ENCODE peak calls at places on chromosomes 3 and 15, in six cellular contexts. U is breast epithelium, W is tibial nerve, S is neuronal stem cell, N is left lung, K is cardiac muscle cell. R is an unnamed sample.

GRCh38 chr15:90571063-90571541 is 41.4 kb downstream of the CRTC3 start:
- DNase-seq in W (peak; percentile 46), N (peak; percentile 64), U (peak; percentile 46), K (no peak), S (no peak), R (no peak)

GRCh38 chr3:12345141-12345561 is 56.3 kb downstream of the PPARG start:
- DNase-seq in W (no peak), S (no peak), U (no peak), K (peak; percentile 85), N (no peak), R (no peak)

GRCh38 chr15:88918738-88919137 is 5.6 kb upstream of the MFGE8 start:
- DNase-seq in S (no peak), K (peak; percentile 98), N (peak; percentile 79), U (peak; percentile 80), W (peak; percentile 71), R (peak; percentile 51)

GRCh38 chr3:46953265-46954010 is 23.1 kb downstream of the CCDC12 start:
- DNase-seq in W (no peak), U (no peak), S (no peak), N (no peak), K (no peak), R (no peak)

GRCh38 chr3:66639794-66640356 is 139.1 kb upstream of the LRIG1 start:
- DNase-seq in U (no peak), W (no peak), N (no peak), K (no peak), S (no peak), R (no peak)

GRCh38 chr15:76335851-76336253 is 721 bp upstream of the ISL2 start:
- DNase-seq in W (no peak), N (no peak), U (no peak), S (no peak), K (no peak), R (no peak)

GRCh38 chr15:90872481-90873184 is 4.2 kb downstream of the FURIN start:
- DNase-seq in U (no peak), S (no peak), N (no peak), K (peak; percentile 69), W (no peak), R (no peak)

GRCh38 chr3:157913751-157914150 is 192.5 kb downstream of the SHOX2 start:
- DNase-seq in N (no peak), K (peak; percentile 24), S (no peak), W (no peak), U (no peak), R (no peak)

GRCh38 chr15:34336947-34337556 is 529 bp downstream of the SLC12A6 start:
- DNase-seq in N (no peak), S (no peak), U (no peak), W (no peak), K (no peak), R (no peak)

GRCh38 chr3:187709155-187709554 is 6.8 kb upstream of the RTP2 start:
- DNase-seq in U (no peak), S (no peak), W (no peak), K (no peak), N (no peak), R (no peak)

DNA sequence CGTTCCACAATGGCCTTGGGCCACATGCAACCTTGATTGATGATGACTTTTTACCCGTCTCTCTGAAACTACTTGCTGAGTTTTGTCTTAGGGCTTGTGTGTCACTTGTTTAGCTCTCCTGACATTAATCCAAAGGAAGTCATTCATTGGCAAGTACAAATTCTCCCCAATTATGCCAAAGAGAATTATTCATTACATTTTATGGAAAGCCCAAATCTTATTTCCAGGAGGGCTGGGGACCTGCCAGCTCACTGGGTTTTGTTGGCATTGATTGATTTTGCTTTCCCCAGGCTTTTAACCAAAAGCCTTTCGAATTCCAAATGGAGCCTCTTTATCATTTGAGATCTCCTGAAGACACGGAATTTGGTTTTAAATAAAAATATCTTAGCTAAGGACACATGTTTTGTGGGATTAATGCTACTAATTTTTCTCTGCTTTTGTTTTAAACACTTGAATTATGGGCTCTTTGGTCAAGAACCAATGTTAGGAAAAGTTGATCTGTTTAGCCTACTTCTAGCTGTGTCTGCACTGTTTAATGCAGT is 40.7 kb downstream of the SERPINI1 start:
- DNase-seq in N (no peak), U (no peak), S (no peak), W (no peak), K (no peak), R (no peak)
- H3K36me3 ChIP-seq in N (no peaks in the 10 kb centered on the region), U (no peaks in the 10 kb centered on the region), S (no peaks in the 10 kb centered on the region), W (no peaks in the 10 kb centered on the region), K (no peaks in the 10 kb centered on the region), R (no peaks in the 10 kb centered on the region)

GRCh38 chr3:146164506-146164905 is 3.5 kb upstream of the PLOD2 start:
- DNase-seq in N (no peak), K (no peak), W (no peak), U (no peak), S (no peak), R (no peak)
- H3K36me3 ChIP-seq in N (no peaks in the 10 kb centered on the region), K (no peaks in the 10 kb centered on the region), W (no peaks in the 10 kb centered on the region), U (no peaks in the 10 kb centered on the region), S (no peaks in the 10 kb centered on the region), R (no peaks in the 10 kb centered on the region)

GRCh38 chr3:180391001-180391400 is 211.0 kb upstream of the TTC14 start:
- DNase-seq in K (no peak), S (no peak), U (no peak), N (no peak), W (no peak), R (no peak)
- H3K36me3 ChIP-seq in K (no peaks in the 10 kb centered on the region), S (no peaks in the 10 kb centered on the region), U (no peaks in the 10 kb centered on the region), N (no peaks in the 10 kb centered on the region), W (no peaks in the 10 kb centered on the region), R (no peaks in the 10 kb centered on the region)

DNA sequence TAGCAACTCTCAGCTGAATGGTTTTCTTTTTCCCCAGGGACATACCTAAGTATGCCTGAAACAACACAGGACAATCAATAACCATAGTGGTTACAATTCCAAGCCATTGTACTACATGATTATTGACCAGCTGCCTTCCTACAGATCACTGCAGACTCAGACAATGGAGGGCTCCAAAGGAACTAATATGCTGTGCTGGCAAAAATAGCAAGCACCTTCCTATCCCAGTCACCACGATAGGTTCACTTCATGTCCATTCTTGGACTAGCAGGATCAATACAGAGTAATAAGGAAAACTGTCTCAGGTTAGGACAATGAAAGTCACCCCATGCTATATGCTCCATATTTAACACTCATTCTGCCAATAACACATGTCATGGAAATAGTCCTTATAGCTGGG is 17.5 kb upstream of the TM4SF19 start:
- DNase-seq in W (no peak), S (no peak), U (no peak), K (no peak), N (no peak), R (no peak)
- H3K36me3 ChIP-seq in W (peaks cover 12% of the 10 kb centered on the region), S (peaks cover 91% of the 10 kb centered on the region), U (no peaks in the 10 kb centered on the region), K (peaks cover 50% of the 10 kb centered on the region), N (no peaks in the 10 kb centered on the region), R (peaks cover 12% of the 10 kb centered on the region)

DNA sequence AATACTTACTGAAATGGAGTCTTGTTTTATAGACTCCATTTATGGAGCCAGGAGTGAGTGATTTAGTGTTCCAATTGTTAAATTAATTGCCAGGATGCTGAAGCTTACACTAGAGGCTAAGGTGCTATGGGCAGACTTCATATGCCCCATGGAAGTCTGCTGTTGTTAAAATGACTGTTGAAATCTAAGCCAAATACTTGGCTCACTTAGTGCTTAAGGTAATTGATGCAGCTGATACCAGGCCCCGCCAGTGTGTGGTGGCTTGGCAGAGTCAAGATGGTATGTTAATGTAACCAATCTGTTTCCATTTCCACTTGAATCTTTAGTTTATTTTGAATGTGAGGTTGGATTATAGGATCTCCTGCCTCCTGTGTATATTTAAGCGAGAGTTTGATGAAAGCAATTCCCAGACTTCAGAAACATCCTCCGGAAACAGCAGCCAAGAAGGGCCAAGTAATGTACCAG is 187.1 kb downstream of the ITPR1 start:
- DNase-seq in W (no peak), K (no peak), S (no peak), N (no peak), U (no peak), R (no peak)
- H3K36me3 ChIP-seq in W (peaks cover 8% of the 10 kb centered on the region), K (peaks cover 21% of the 10 kb centered on the region), S (no peaks in the 10 kb centered on the region), N (no peaks in the 10 kb centered on the region), U (no peaks in the 10 kb centered on the region), R (no peaks in the 10 kb centered on the region)

DNA sequence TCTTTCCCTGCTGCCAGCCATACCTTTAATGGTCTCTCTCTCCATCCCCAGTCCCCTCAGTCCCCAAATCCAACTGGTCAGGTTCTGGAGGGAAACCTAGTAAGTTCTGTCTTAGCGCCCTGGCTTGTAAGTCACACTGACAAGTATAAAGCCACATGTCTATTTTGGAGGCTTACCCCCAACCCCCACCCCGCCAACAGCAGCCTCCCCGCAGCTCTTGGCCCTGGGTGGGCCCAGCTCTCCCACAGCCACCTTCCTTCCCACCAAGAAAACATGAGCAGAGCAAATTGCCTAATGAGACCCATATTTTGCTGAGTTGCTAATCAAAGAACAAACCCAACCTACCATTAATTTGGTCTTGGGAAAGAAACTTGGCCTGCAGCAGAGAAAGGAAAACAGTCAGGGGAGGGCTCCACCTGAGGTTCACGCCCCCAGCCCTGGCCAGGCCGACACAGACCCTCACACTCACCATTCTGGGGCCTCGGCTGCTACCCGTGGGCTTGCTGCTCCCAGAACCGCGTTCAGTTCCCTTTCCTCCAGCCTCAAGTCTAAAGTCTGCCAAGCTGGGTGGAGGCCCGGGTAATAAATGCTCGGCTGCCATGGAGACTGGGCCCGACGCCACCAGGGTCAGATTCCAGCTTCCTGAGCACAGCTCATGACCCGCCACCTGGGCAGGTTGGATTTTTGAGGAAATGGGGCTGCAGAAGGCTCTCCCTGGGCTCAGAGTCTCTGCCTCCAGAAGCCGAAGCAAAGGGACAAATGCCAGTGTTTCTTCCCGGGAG is at the start of gene CALML4:
- DNase-seq in K (peak; percentile 48), N (peak; percentile 71), W (peak; percentile 53), U (peak; percentile 64), S (no peak), R (peak; percentile 96)
- H3K36me3 ChIP-seq in K (no peaks in the 10 kb centered on the region), N (no peaks in the 10 kb centered on the region), W (no peaks in the 10 kb centered on the region), U (no peaks in the 10 kb centered on the region), S (peaks cover 43% of the 10 kb centered on the region), R (no peaks in the 10 kb centered on the region)

R was measured in body of pancreas.